ENCODE peak calls at places on chromosomes 1 and 21, in seven cellular contexts. One of them, this sample, is unnamed.

GRCh38 chr1:153490272-153491051 is 30.0 kb upstream of the S100A7 start:
- DNase-seq in breast epithelium: no peak
- DNase-seq in prostate gland: peak; percentile 90
- DNase-seq in stomach: peak; percentile 45
- DNase-seq in K562: no peak
- DNase-seq in HL-60: peak; percentile 76
- DNase-seq in HCT116: peak; percentile 93
- DNase-seq in this sample: no peak

GRCh38 chr1:161506336-161507223 is 1.3 kb downstream of the FCGR2A start:
- DNase-seq in breast epithelium: no peak
- DNase-seq in prostate gland: no peak
- DNase-seq in stomach: no peak
- DNase-seq in K562: peak; percentile 85
- DNase-seq in HL-60: peak; percentile 95
- DNase-seq in HCT116: no peak
- DNase-seq in this sample: peak; percentile 68

GRCh38 chr21:14900058-14900457 is 164.7 kb downstream of the NRIP1 start:
- DNase-seq in breast epithelium: no peak
- DNase-seq in prostate gland: no peak
- DNase-seq in stomach: no peak
- DNase-seq in K562: no peak
- DNase-seq in HL-60: no peak
- DNase-seq in HCT116: no peak
- DNase-seq in this sample: no peak

GRCh38 chr1:15290382-15290781 is 43.4 kb downstream of the FHAD1 start:
- DNase-seq in breast epithelium: no peak
- DNase-seq in prostate gland: no peak
- DNase-seq in stomach: no peak
- DNase-seq in K562: peak; percentile 58
- DNase-seq in HL-60: no peak
- DNase-seq in HCT116: no peak
- DNase-seq in this sample: no peak

GRCh38 chr21:41817228-41817627 is 50.4 kb upstream of the RIPK4 start:
- DNase-seq in breast epithelium: no peak
- DNase-seq in prostate gland: peak; percentile 71
- DNase-seq in stomach: peak; percentile 74
- DNase-seq in K562: peak; percentile 65
- DNase-seq in HL-60: peak; percentile 44
- DNase-seq in HCT116: peak; percentile 33
- DNase-seq in this sample: peak; percentile 22

GRCh38 chr21:43974791-43975468 is 37.2 kb upstream of the TRAPPC10 start:
- DNase-seq in breast epithelium: no peak
- DNase-seq in prostate gland: no peak
- DNase-seq in stomach: no peak
- DNase-seq in K562: no peak
- DNase-seq in HL-60: no peak
- DNase-seq in HCT116: no peak
- DNase-seq in this sample: no peak

GRCh38 chr1:6961905-6962304 is 176.7 kb downstream of the CAMTA1 start:
- DNase-seq in breast epithelium: no peak
- DNase-seq in prostate gland: no peak
- DNase-seq in stomach: no peak
- DNase-seq in K562: no peak
- DNase-seq in HL-60: no peak
- DNase-seq in HCT116: no peak
- DNase-seq in this sample: no peak

GRCh38 chr1:25933479-25934365 is 27.5 kb upstream of the STMN1 start:
- DNase-seq in breast epithelium: no peak
- DNase-seq in prostate gland: no peak
- DNase-seq in stomach: no peak
- DNase-seq in K562: peak; percentile 96
- DNase-seq in HL-60: peak; percentile 60
- DNase-seq in HCT116: no peak
- DNase-seq in this sample: no peak

GRCh38 chr21:26423506-26423905 is 149.6 kb downstream of the CYYR1 start:
- DNase-seq in breast epithelium: no peak
- DNase-seq in prostate gland: no peak
- DNase-seq in stomach: no peak
- DNase-seq in K562: no peak
- DNase-seq in HL-60: no peak
- DNase-seq in HCT116: no peak
- DNase-seq in this sample: no peak

GRCh38 chr1:115496904-115497527 is 144.8 kb upstream of the VANGL1 start:
- DNase-seq in breast epithelium: no peak
- DNase-seq in prostate gland: no peak
- DNase-seq in stomach: no peak
- DNase-seq in K562: no peak
- DNase-seq in HL-60: no peak
- DNase-seq in HCT116: no peak
- DNase-seq in this sample: no peak

GRCh38 chr1:204325944-204326343 is 33.8 kb downstream of the PLEKHA6 start:
- DNase-seq in breast epithelium: no peak
- DNase-seq in prostate gland: no peak
- DNase-seq in stomach: no peak
- DNase-seq in K562: no peak
- DNase-seq in HL-60: no peak
- DNase-seq in HCT116: no peak
- DNase-seq in this sample: no peak

GRCh38 chr1:231040019-231040799 is at the start of gene FAM89A:
- DNase-seq in breast epithelium: peak; percentile 55
- DNase-seq in prostate gland: peak; percentile 63
- DNase-seq in stomach: peak; percentile 74
- DNase-seq in K562: peak; percentile 84
- DNase-seq in HL-60: peak; percentile 31
- DNase-seq in HCT116: peak; percentile 4
- DNase-seq in this sample: no peak

GRCh38 chr1:227317541-227318002 is 720 bp downstream of the CDC42BPA start:
- DNase-seq in breast epithelium: no peak
- DNase-seq in prostate gland: peak; percentile 42
- DNase-seq in stomach: no peak
- DNase-seq in K562: peak; percentile 78
- DNase-seq in HL-60: peak; percentile 3
- DNase-seq in HCT116: no peak
- DNase-seq in this sample: peak; percentile 57

GRCh38 chr1:34858901-34859441 is 578 bp downstream of the SMIM12 start:
- DNase-seq in breast epithelium: no peak
- DNase-seq in prostate gland: no peak
- DNase-seq in stomach: no peak
- DNase-seq in K562: peak; percentile 52
- DNase-seq in HL-60: no peak
- DNase-seq in HCT116: no peak
- DNase-seq in this sample: no peak

GRCh38 chr1:2985121-2985561 is 36.1 kb upstream of the ACTRT2 start:
- DNase-seq in breast epithelium: peak; percentile 15
- DNase-seq in prostate gland: no peak
- DNase-seq in stomach: no peak
- DNase-seq in K562: no peak
- DNase-seq in HL-60: no peak
- DNase-seq in HCT116: no peak
- DNase-seq in this sample: no peak

GRCh38 chr21:46559291-46559983 is 45.4 kb downstream of the S100B start:
- DNase-seq in breast epithelium: no peak
- DNase-seq in prostate gland: no peak
- DNase-seq in stomach: peak; percentile 25
- DNase-seq in K562: no peak
- DNase-seq in HL-60: no peak
- DNase-seq in HCT116: no peak
- DNase-seq in this sample: no peak

GRCh38 chr1:41882068-41882477 is 36.6 kb downstream of the HIVEP3 start:
- DNase-seq in breast epithelium: no peak
- DNase-seq in prostate gland: peak; percentile 82
- DNase-seq in stomach: peak; percentile 59
- DNase-seq in K562: peak; percentile 88
- DNase-seq in HL-60: no peak
- DNase-seq in HCT116: no peak
- DNase-seq in this sample: no peak

GRCh38 chr1:223423641-223424233 is 30.5 kb downstream of the CCDC185 start:
- DNase-seq in breast epithelium: no peak
- DNase-seq in prostate gland: no peak
- DNase-seq in stomach: no peak
- DNase-seq in K562: no peak
- DNase-seq in HL-60: no peak
- DNase-seq in HCT116: peak; percentile 6
- DNase-seq in this sample: no peak

GRCh38 chr1:68221971-68222355 is 10.4 kb downstream of the WLS start:
- DNase-seq in breast epithelium: no peak
- DNase-seq in prostate gland: no peak
- DNase-seq in stomach: no peak
- DNase-seq in K562: no peak
- DNase-seq in HL-60: no peak
- DNase-seq in HCT116: no peak
- DNase-seq in this sample: no peak

GRCh38 chr1:64077281-64077940 is 126.0 kb upstream of the UBE2U start:
- DNase-seq in breast epithelium: no peak
- DNase-seq in prostate gland: no peak
- DNase-seq in stomach: no peak
- DNase-seq in K562: no peak
- DNase-seq in HL-60: no peak
- DNase-seq in HCT116: no peak
- DNase-seq in this sample: no peak

GRCh38 chr1:111961773-111962565 is 27.5 kb downstream of the KCND3 start:
- DNase-seq in breast epithelium: no peak
- DNase-seq in prostate gland: no peak
- DNase-seq in stomach: no peak
- DNase-seq in K562: no peak
- DNase-seq in HL-60: no peak
- DNase-seq in HCT116: no peak
- DNase-seq in this sample: no peak

GRCh38 chr1:53909946-53910345 is 16.0 kb downstream of the DIO1 start:
- DNase-seq in breast epithelium: no peak
- DNase-seq in prostate gland: no peak
- DNase-seq in stomach: no peak
- DNase-seq in K562: no peak
- DNase-seq in HL-60: no peak
- DNase-seq in HCT116: no peak
- DNase-seq in this sample: no peak
- H3K27ac ChIP-seq in breast epithelium: no peak overlapping the region
- H3K27ac ChIP-seq in prostate gland: no peak overlapping the region
- H3K27ac ChIP-seq in stomach: no peak overlapping the region
- H3K27ac ChIP-seq in K562: no peak overlapping the region
- H3K27ac ChIP-seq in HL-60: no peak overlapping the region
- H3K27ac ChIP-seq in HCT116: no peak overlapping the region
- H3K27ac ChIP-seq in this sample: no peak overlapping the region

GRCh38 chr1:101237229-101237837 is 514 bp downstream of the S1PR1 start:
- DNase-seq in breast epithelium: no peak
- DNase-seq in prostate gland: no peak
- DNase-seq in stomach: no peak
- DNase-seq in K562: no peak
- DNase-seq in HL-60: no peak
- DNase-seq in HCT116: no peak
- DNase-seq in this sample: no peak
- TF ChIP-seq POLR2AphosphoS5 in breast epithelium: no peak
- TF ChIP-seq POLR2AphosphoS5 in prostate gland: no peak
- TF ChIP-seq POLR2AphosphoS5 in stomach: no peak
- TF ChIP-seq POLR2AphosphoS5 in K562: no peak
- TF ChIP-seq POLR2AphosphoS5 in HL-60: no peak
- TF ChIP-seq POLR2AphosphoS5 in HCT116: no peak
- TF ChIP-seq POLR2AphosphoS5 in this sample: no peak

GRCh38 chr1:206141996-206142395 is 24.8 kb upstream of the AVPR1B start:
- DNase-seq in breast epithelium: no peak
- DNase-seq in prostate gland: no peak
- DNase-seq in stomach: no peak
- DNase-seq in K562: no peak
- DNase-seq in HL-60: no peak
- DNase-seq in HCT116: no peak
- DNase-seq in this sample: no peak

GRCh38 chr1:206135248-206135647 is 18.1 kb upstream of the AVPR1B start:
- DNase-seq in breast epithelium: no peak
- DNase-seq in prostate gland: no peak
- DNase-seq in stomach: no peak
- DNase-seq in K562: no peak
- DNase-seq in HL-60: no peak
- DNase-seq in HCT116: no peak
- DNase-seq in this sample: no peak

GRCh38 chr1:206131037-206131436 is 13.8 kb upstream of the AVPR1B start:
- DNase-seq in breast epithelium: no peak
- DNase-seq in prostate gland: no peak
- DNase-seq in stomach: no peak
- DNase-seq in K562: no peak
- DNase-seq in HL-60: no peak
- DNase-seq in HCT116: no peak
- DNase-seq in this sample: no peak

GRCh38 chr1:206133751-206134371 is 16.7 kb upstream of the AVPR1B start:
- DNase-seq in breast epithelium: no peak
- DNase-seq in prostate gland: no peak
- DNase-seq in stomach: no peak
- DNase-seq in K562: no peak
- DNase-seq in HL-60: no peak
- DNase-seq in HCT116: no peak
- DNase-seq in this sample: no peak

DNA sequence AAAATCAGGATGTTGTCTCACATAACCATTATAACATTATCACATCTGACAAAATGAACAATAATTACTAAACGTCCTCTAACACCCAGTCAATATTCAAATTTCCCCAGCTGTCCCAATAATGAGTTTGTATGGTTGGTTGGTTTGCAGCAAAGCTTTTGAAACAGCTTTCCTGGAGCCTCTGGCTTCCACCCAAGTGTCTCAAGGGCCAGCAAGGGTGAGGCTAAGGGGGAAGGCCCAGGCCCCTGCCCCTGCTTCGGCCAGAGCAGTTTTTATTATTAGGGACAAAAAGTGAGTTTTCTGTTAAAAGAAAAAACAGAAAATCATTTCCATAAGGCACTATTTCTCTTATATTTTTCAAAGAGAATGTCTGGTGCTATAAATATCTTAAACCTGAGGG is 19.1 kb upstream of the AVPR1B start:
- DNase-seq in breast epithelium: no peak
- DNase-seq in prostate gland: no peak
- DNase-seq in stomach: no peak
- DNase-seq in K562: no peak
- DNase-seq in HL-60: no peak
- DNase-seq in HCT116: no peak
- DNase-seq in this sample: no peak
- H3K27ac ChIP-seq in breast epithelium: no peak overlapping the region
- H3K27ac ChIP-seq in prostate gland: no peak overlapping the region
- H3K27ac ChIP-seq in stomach: no peak overlapping the region
- H3K27ac ChIP-seq in K562: no peak overlapping the region
- H3K27ac ChIP-seq in HL-60: no peak overlapping the region
- H3K27ac ChIP-seq in HCT116: no peak overlapping the region
- H3K27ac ChIP-seq in this sample: no peak overlapping the region

GRCh38 chr1:22643928-22644327 is 495 bp downstream of the C1QC start:
- DNase-seq in breast epithelium: no peak
- DNase-seq in prostate gland: no peak
- DNase-seq in stomach: no peak
- DNase-seq in K562: no peak
- DNase-seq in HL-60: no peak
- DNase-seq in HCT116: no peak
- DNase-seq in this sample: no peak

GRCh38 chr1:22641906-22642636 is 1.4 kb upstream of the C1QC start:
- DNase-seq in breast epithelium: peak; percentile 80
- DNase-seq in prostate gland: peak; percentile 77
- DNase-seq in stomach: peak; percentile 88
- DNase-seq in K562: peak; percentile 83
- DNase-seq in HL-60: peak; percentile 48
- DNase-seq in HCT116: no peak
- DNase-seq in this sample: no peak

GRCh38 chr1:22643381-22643780 is at the start of gene C1QC:
- DNase-seq in breast epithelium: no peak
- DNase-seq in prostate gland: no peak
- DNase-seq in stomach: no peak
- DNase-seq in K562: no peak
- DNase-seq in HL-60: no peak
- DNase-seq in HCT116: no peak
- DNase-seq in this sample: no peak

GRCh38 chr1:22646359-22646758 is 2.9 kb downstream of the C1QC start:
- DNase-seq in breast epithelium: no peak
- DNase-seq in prostate gland: no peak
- DNase-seq in stomach: no peak
- DNase-seq in K562: no peak
- DNase-seq in HL-60: no peak
- DNase-seq in HCT116: no peak
- DNase-seq in this sample: no peak

GRCh38 chr1:22645936-22646335 is 2.5 kb downstream of the C1QC start:
- DNase-seq in breast epithelium: no peak
- DNase-seq in prostate gland: no peak
- DNase-seq in stomach: no peak
- DNase-seq in K562: no peak
- DNase-seq in HL-60: peak; percentile 9
- DNase-seq in HCT116: no peak
- DNase-seq in this sample: no peak
- TF ChIP-seq POLR2AphosphoS5 in breast epithelium: no peak
- TF ChIP-seq POLR2AphosphoS5 in prostate gland: no peak
- TF ChIP-seq POLR2AphosphoS5 in stomach: no peak
- TF ChIP-seq POLR2AphosphoS5 in K562: no peak
- TF ChIP-seq POLR2AphosphoS5 in HL-60: no peak
- TF ChIP-seq POLR2AphosphoS5 in HCT116: no peak
- TF ChIP-seq POLR2AphosphoS5 in this sample: no peak

This sample was measured in SK-N-MC.